ENCODE peak calls at places on chromosomes 2 and 18, in five cellular contexts. O is T-helper 22 cell; V is GM10248; W is activated CD4-positive, alpha-beta T cell treated with anti-CD3 and anti-CD28 coated beads, Interleukin-2, amount 50 U/mL, for 48 hours; B is anterior cingulate cortex. T is an unnamed sample.

GRCh38 chr2:105806994-105807393 is 62.3 kb downstream of the NCK2 start:
- DNase-seq in O (no peak), V (no peak), W (peak; percentile 73), B (no peak), T (no peak)

GRCh38 chr18:14089781-14090180 is 42.5 kb downstream of the ZNF519 start:
- DNase-seq in O (no peak), V (no peak), W (no peak), B (no peak), T (no peak)

GRCh38 chr2:126730655-126731054 is 74.7 kb downstream of the GYPC start:
- DNase-seq in O (no peak), V (no peak), W (no peak), B (no peak), T (no peak)

GRCh38 chr2:199744676-199745075 is 106.3 kb downstream of the FTCDNL1 start:
- DNase-seq in O (no peak), V (no peak), W (no peak), B (no peak), T (no peak)

GRCh38 chr2:236177967-236178909 is 10.1 kb upstream of the GBX2 start:
- DNase-seq in O (no peak), V (peak; percentile 67), W (peak; percentile 61), B (no peak), T (no peak)

GRCh38 chr2:49753344-49753930 is 599.1 kb upstream of the FSHR start:
- DNase-seq in O (no peak), V (no peak), W (no peak), B (no peak), T (no peak)

GRCh38 chr2:177721815-177722552 is 329.4 kb downstream of the AGPS start:
- DNase-seq in O (no peak), V (no peak), W (no peak), B (no peak), T (no peak)

GRCh38 chr18:31325051-31325450 is 7.1 kb downstream of the DSG1 start:
- DNase-seq in O (no peak), V (no peak), W (no peak), B (no peak), T (no peak)

GRCh38 chr2:128425731-128426620 is 107.3 kb upstream of the HS6ST1 start:
- DNase-seq in O (no peak), V (no peak), W (no peak), B (no peak), T (no peak)

GRCh38 chr2:168231609-168232241 is 15.7 kb downstream of the STK39 start:
- DNase-seq in O (no peak), V (no peak), W (no peak), B (peak; percentile 46), T (no peak)

GRCh38 chr18:67590571-67591141 is 74.1 kb upstream of the DSEL start:
- DNase-seq in O (no peak), V (no peak), W (no peak), B (no peak), T (no peak)

GRCh38 chr2:7672027-7672684 is 754.9 kb downstream of the RNF144A start:
- DNase-seq in O (no peak), V (peak; percentile 31), W (peak; percentile 80), B (no peak), T (no peak)

GRCh38 chr2:144379891-144380311 is 140.0 kb downstream of the ZEB2 start:
- DNase-seq in O (no peak), V (no peak), W (no peak), B (no peak), T (no peak)

GRCh38 chr2:108580079-108580478 is 45.8 kb downstream of the LIMS1 start:
- DNase-seq in O (no peak), V (no peak), W (no peak), B (no peak), T (no peak)

GRCh38 chr2:230937362-230937761 is 12.3 kb upstream of the GPR55 start:
- DNase-seq in O (no peak), V (no peak), W (no peak), B (no peak), T (no peak)

GRCh38 chr18:50401888-50402287 is 27.0 kb downstream of the SKA1 start:
- DNase-seq in O (no peak), V (no peak), W (peak; percentile 21), B (no peak), T (no peak)

GRCh38 chr2:112814278-112814677 is 22.3 kb downstream of the IL1B start:
- DNase-seq in O (no peak), V (no peak), W (no peak), B (no peak), T (no peak)

GRCh38 chr2:233643128-233643527 is 6.9 kb downstream of the UGT1A10 start:
- DNase-seq in O (no peak), V (no peak), W (no peak), B (no peak), T (no peak)

GRCh38 chr2:9294764-9295163 is 88.2 kb downstream of the ASAP2 start:
- DNase-seq in O (no peak), V (no peak), W (no peak), B (no peak), T (no peak)

GRCh38 chr2:120477831-120478481 is 132.0 kb downstream of the INHBB start:
- DNase-seq in O (no peak), V (no peak), W (no peak), B (no peak), T (no peak)

GRCh38 chr18:12086249-12086648 is 7.4 kb upstream of the ANKRD62 start:
- DNase-seq in O (no peak), V (no peak), W (no peak), B (no peak), T (no peak)

GRCh38 chr2:181393472-181393871 is 63.7 kb upstream of the ITGA4 start:
- DNase-seq in O (no peak), V (peak; percentile 31), W (no peak), B (no peak), T (no peak)

T was measured in stimulated activated naive B cell treated with anti-CD40 and anti-IgM and Interleukin-4, amounts not matched to agents 10 μg/mL and 1 μg/mL and 100 μg/mL, for 72 hours.